ENCODE peak calls at places on chromosomes 13 and 19, in four cellular contexts. One of them, this sample, is unnamed.
A peak's percentile ranks its signal among the peaks of the same experiment; 100 is the strongest.

GRCh38 chr13:26377038-26377437 is 123.1 kb downstream of the CDK8 start:
- DNase-seq in AG04450: no peak
- DNase-seq in WERI-Rb-1: peak; percentile 60
- DNase-seq in thoracic aorta: no peak
- DNase-seq in this sample: no peak

GRCh38 chr19:6215701-6216235 is 64.0 kb downstream of the MLLT1 start:
- DNase-seq in AG04450: no peak
- DNase-seq in WERI-Rb-1: no peak
- DNase-seq in thoracic aorta: no peak
- DNase-seq in this sample: no peak

GRCh38 chr13:98506343-98507059 is 70.4 kb downstream of the STK24 start:
- DNase-seq in AG04450: no peak
- DNase-seq in WERI-Rb-1: no peak
- DNase-seq in thoracic aorta: no peak
- DNase-seq in this sample: no peak

GRCh38 chr19:42571136-42571535 is 23.6 kb downstream of the CEACAM8 start:
- DNase-seq in AG04450: no peak
- DNase-seq in WERI-Rb-1: no peak
- DNase-seq in thoracic aorta: no peak
- DNase-seq in this sample: no peak

GRCh38 chr13:97975280-97975850 is 21.9 kb downstream of the IPO5 start:
- DNase-seq in AG04450: no peak
- DNase-seq in WERI-Rb-1: no peak
- DNase-seq in thoracic aorta: no peak
- DNase-seq in this sample: no peak

GRCh38 chr19:32649751-32650150 is 25.2 kb downstream of the ANKRD27 start:
- DNase-seq in AG04450: no peak
- DNase-seq in WERI-Rb-1: no peak
- DNase-seq in thoracic aorta: no peak
- DNase-seq in this sample: no peak

GRCh38 chr13:105642511-105642958 is 892.9 kb downstream of the EFNB2 start:
- DNase-seq in AG04450: no peak
- DNase-seq in WERI-Rb-1: no peak
- DNase-seq in thoracic aorta: no peak
- DNase-seq in this sample: no peak

GRCh38 chr13:89279374-89279773 is 1608.2 kb downstream of the SLITRK5 start:
- DNase-seq in AG04450: no peak
- DNase-seq in WERI-Rb-1: no peak
- DNase-seq in thoracic aorta: no peak
- DNase-seq in this sample: no peak

GRCh38 chr19:45231891-45232290 is 13.3 kb downstream of the EXOC3L2 start:
- DNase-seq in AG04450: no peak
- DNase-seq in WERI-Rb-1: no peak
- DNase-seq in thoracic aorta: no peak
- DNase-seq in this sample: no peak

GRCh38 chr13:21234537-21234936 is 58.1 kb downstream of the MRPL57 start:
- DNase-seq in AG04450: no peak
- DNase-seq in WERI-Rb-1: peak; percentile 96
- DNase-seq in thoracic aorta: no peak
- DNase-seq in this sample: no peak

GRCh38 chr19:3990815-3991117 is 5.5 kb upstream of the EEF2 start:
- DNase-seq in AG04450: no peak
- DNase-seq in WERI-Rb-1: no peak
- DNase-seq in thoracic aorta: no peak
- DNase-seq in this sample: no peak

GRCh38 chr13:89361909-89362308 is 1690.7 kb downstream of the SLITRK5 start:
- DNase-seq in AG04450: no peak
- DNase-seq in WERI-Rb-1: no peak
- DNase-seq in thoracic aorta: no peak
- DNase-seq in this sample: no peak

GRCh38 chr19:32863841-32864240 is 5.7 kb downstream of the SLC7A9 start:
- DNase-seq in AG04450: no peak
- DNase-seq in WERI-Rb-1: no peak
- DNase-seq in thoracic aorta: no peak
- DNase-seq in this sample: no peak

GRCh38 chr19:57465680-57466381 is 8.9 kb upstream of the VN1R1 start:
- DNase-seq in AG04450: no peak
- DNase-seq in WERI-Rb-1: peak; percentile 49
- DNase-seq in thoracic aorta: no peak
- DNase-seq in this sample: no peak

GRCh38 chr13:101514100-101514499 is 61.6 kb downstream of the ITGBL1 start:
- DNase-seq in AG04450: no peak
- DNase-seq in WERI-Rb-1: no peak
- DNase-seq in thoracic aorta: no peak
- DNase-seq in this sample: no peak

GRCh38 chr13:101516262-101516661 is 63.8 kb downstream of the ITGBL1 start:
- DNase-seq in AG04450: no peak
- DNase-seq in WERI-Rb-1: no peak
- DNase-seq in thoracic aorta: no peak
- DNase-seq in this sample: no peak

GRCh38 chr13:101515504-101515903 is 63.0 kb downstream of the ITGBL1 start:
- DNase-seq in AG04450: no peak
- DNase-seq in WERI-Rb-1: no peak
- DNase-seq in thoracic aorta: no peak
- DNase-seq in this sample: no peak

GRCh38 chr13:101512650-101513049 is 60.2 kb downstream of the ITGBL1 start:
- DNase-seq in AG04450: no peak
- DNase-seq in WERI-Rb-1: no peak
- DNase-seq in thoracic aorta: no peak
- DNase-seq in this sample: no peak

GRCh38 chr13:101514695-101515275 is 62.3 kb downstream of the ITGBL1 start:
- DNase-seq in AG04450: peak; percentile 33
- DNase-seq in WERI-Rb-1: peak; percentile 54
- DNase-seq in thoracic aorta: no peak
- DNase-seq in this sample: peak; percentile 33
- TF ChIP-seq CTCF in AG04450: peak; percentile 75
- TF ChIP-seq CTCF in WERI-Rb-1: peak; percentile 56
- TF ChIP-seq CTCF in thoracic aorta: peak; percentile 68
- TF ChIP-seq CTCF in this sample: peak; percentile 78

DNA sequence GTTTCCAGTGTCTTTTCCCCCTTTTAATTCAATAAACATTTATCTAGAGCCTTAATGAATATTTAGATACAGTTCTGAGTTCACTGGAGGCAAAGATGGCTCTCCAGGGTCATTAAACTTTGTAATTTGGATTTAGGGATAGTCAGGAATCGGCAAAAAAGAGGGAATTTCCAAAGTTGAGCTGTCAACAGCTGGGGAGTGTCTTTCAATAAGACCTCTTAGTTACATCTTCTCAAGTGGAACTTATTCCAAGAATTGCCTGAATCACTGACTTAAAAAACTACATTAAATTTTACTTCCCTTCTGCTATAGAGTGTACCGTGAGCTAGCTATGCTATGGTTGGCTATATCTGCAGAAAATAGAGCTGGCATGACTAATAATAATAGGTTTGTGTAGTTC is 2.0 kb downstream of the LRCH1 start:
- DNase-seq in AG04450: no peak
- DNase-seq in WERI-Rb-1: no peak
- DNase-seq in thoracic aorta: no peak
- DNase-seq in this sample: no peak
- H3K4me3 ChIP-seq in AG04450: peak overlapping the region; percentile 92
- H3K4me3 ChIP-seq in WERI-Rb-1: peak overlapping the region; percentile 99
- H3K4me3 ChIP-seq in thoracic aorta: peak overlapping the region; percentile 78
- H3K4me3 ChIP-seq in this sample: peak overlapping the region; percentile 94

DNA sequence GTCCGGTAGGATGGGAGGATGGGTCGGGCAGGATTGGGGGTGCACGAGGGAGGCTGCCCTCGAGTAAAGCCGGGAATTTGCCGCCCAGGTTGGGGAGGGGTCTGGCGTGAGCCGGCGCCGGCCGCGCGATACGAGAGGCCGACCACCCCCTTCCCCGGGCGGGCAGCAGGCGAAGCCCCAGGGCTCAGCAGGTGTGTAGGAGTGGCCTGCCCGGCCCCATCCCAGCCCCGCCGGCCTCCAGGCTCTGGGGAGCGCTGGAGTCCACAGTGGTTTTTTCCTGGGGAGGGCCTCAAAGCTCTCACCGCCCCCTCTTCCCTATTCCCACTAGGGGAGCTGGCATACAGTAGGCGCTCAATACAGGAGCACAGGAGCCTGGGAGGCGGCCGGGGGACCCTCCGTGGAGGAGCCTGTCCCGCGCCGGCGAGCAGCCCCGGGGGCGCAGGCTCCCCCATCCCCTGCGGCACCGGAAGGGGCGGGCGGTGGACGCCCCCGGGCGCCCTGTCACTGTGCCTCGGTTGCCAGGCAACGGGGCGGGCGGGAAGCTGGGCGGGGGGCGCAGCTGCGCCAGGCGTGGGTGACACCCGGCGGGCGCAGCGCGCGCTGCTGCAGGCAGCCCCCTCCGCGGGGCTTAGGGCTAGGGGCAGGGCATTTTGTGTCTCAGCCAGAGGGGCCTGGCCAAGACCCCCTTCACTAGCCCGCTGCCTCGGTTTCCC is 3.5 kb upstream of the REXO1 start:
- DNase-seq in AG04450: no peak
- DNase-seq in WERI-Rb-1: no peak
- DNase-seq in thoracic aorta: no peak
- DNase-seq in this sample: no peak
- TF ChIP-seq CTCF in AG04450: no peak
- TF ChIP-seq CTCF in WERI-Rb-1: no peak
- TF ChIP-seq CTCF in thoracic aorta: no peak
- TF ChIP-seq CTCF in this sample: no peak

DNA sequence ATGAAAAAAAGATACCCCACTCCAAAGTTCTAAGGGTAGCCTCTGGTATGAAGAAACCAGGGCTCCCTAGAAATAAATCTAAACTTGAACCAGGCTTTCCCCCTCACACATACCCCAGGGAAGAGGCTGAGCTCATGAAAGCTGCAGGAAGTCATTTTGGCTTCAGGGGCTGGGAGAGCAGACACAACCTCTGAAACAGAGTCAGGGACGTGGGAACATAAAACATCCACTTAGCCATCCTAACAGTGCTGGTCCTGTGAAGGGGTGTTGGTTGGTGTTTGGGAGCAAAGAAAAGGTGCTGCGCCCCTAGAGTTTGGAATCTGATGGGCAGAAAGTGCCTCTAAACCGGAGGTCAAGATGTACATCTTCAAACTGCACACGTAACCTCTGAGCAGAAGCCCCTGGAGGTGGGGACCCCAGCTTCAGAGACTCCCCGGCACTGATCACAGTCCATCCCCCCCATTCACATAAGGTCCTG is 15.8 kb downstream of the RAB3D start:
- DNase-seq in AG04450: no peak
- DNase-seq in WERI-Rb-1: no peak
- DNase-seq in thoracic aorta: no peak
- DNase-seq in this sample: no peak
- H3K4me3 ChIP-seq in AG04450: peak overlapping the region; percentile 20
- H3K4me3 ChIP-seq in WERI-Rb-1: no peak overlapping the region
- H3K4me3 ChIP-seq in thoracic aorta: peak overlapping the region; percentile 51
- H3K4me3 ChIP-seq in this sample: no peak overlapping the region

GRCh38 chr19:35744335-35744687 is 907 bp downstream of the U2AF1L4 start:
- DNase-seq in AG04450: no peak
- DNase-seq in WERI-Rb-1: no peak
- DNase-seq in thoracic aorta: no peak
- DNase-seq in this sample: no peak

GRCh38 chr19:35746087-35746462 is 624 bp downstream of the PSENEN start:
- DNase-seq in AG04450: no peak
- DNase-seq in WERI-Rb-1: no peak
- DNase-seq in thoracic aorta: no peak
- DNase-seq in this sample: no peak

GRCh38 chr19:35743640-35744306 is 1.4 kb downstream of the U2AF1L4 start:
- DNase-seq in AG04450: no peak
- DNase-seq in WERI-Rb-1: no peak
- DNase-seq in thoracic aorta: no peak
- DNase-seq in this sample: no peak

GRCh38 chr19:35745328-35746086 is at the start of the genes PSENEN and U2AF1L4:
- DNase-seq in AG04450: peak; percentile 99
- DNase-seq in WERI-Rb-1: peak; percentile 97
- DNase-seq in thoracic aorta: peak; percentile 93
- DNase-seq in this sample: peak; percentile 98

GRCh38 chr19:35744688-35745327 is 410 bp downstream of the U2AF1L4 start:
- DNase-seq in AG04450: peak; percentile 90
- DNase-seq in WERI-Rb-1: peak; percentile 97
- DNase-seq in thoracic aorta: peak; percentile 91
- DNase-seq in this sample: peak; percentile 96
- TF ChIP-seq CTCF in AG04450: peak; percentile 59
- TF ChIP-seq CTCF in WERI-Rb-1: peak; percentile 60
- TF ChIP-seq CTCF in thoracic aorta: peak; percentile 30
- TF ChIP-seq CTCF in this sample: peak; percentile 43

GRCh38 chr13:44191103-44191502 is 182.5 kb upstream of the SERP2 start:
- DNase-seq in AG04450: no peak
- DNase-seq in WERI-Rb-1: no peak
- DNase-seq in thoracic aorta: no peak
- DNase-seq in this sample: no peak
- H3K4me3 ChIP-seq in AG04450: no peak overlapping the region
- H3K4me3 ChIP-seq in WERI-Rb-1: no peak overlapping the region
- H3K4me3 ChIP-seq in thoracic aorta: peak overlapping the region; percentile 63
- H3K4me3 ChIP-seq in this sample: peak overlapping the region; percentile 31

GRCh38 chr13:111533900-111534645 is 213.6 kb downstream of the TEX29 start:
- DNase-seq in AG04450: no peak
- DNase-seq in WERI-Rb-1: no peak
- DNase-seq in thoracic aorta: no peak
- DNase-seq in this sample: no peak

GRCh38 chr13:111530137-111530536 is 209.7 kb downstream of the TEX29 start:
- DNase-seq in AG04450: no peak
- DNase-seq in WERI-Rb-1: no peak
- DNase-seq in thoracic aorta: no peak
- DNase-seq in this sample: no peak

GRCh38 chr13:111528513-111528912 is 208.1 kb downstream of the TEX29 start:
- DNase-seq in AG04450: no peak
- DNase-seq in WERI-Rb-1: peak; percentile 1
- DNase-seq in thoracic aorta: no peak
- DNase-seq in this sample: no peak

GRCh38 chr13:111532111-111532510 is 211.7 kb downstream of the TEX29 start:
- DNase-seq in AG04450: no peak
- DNase-seq in WERI-Rb-1: no peak
- DNase-seq in thoracic aorta: no peak
- DNase-seq in this sample: no peak

GRCh38 chr13:111531505-111531904 is 211.1 kb downstream of the TEX29 start:
- DNase-seq in AG04450: no peak
- DNase-seq in WERI-Rb-1: no peak
- DNase-seq in thoracic aorta: no peak
- DNase-seq in this sample: no peak
- TF ChIP-seq CTCF in AG04450: no peak
- TF ChIP-seq CTCF in WERI-Rb-1: no peak
- TF ChIP-seq CTCF in thoracic aorta: no peak
- TF ChIP-seq CTCF in this sample: no peak